ENCODE peak calls at places on chromosome 15, in ten cellular contexts. Q is endothelial cell; I is posterior vena cava; K is H4; N is HFFc6; F is skeletal muscle cell; W is body of pancreas; L is stimulated activated CD4-positive, alpha-beta T cell treated with anti-CD3 and anti-CD28 coated beads, Interleukin-4, amount 100 ng/mL, for 1 hour; B is activated gamma-delta T cell treated with Interleukin-2 at 50 U/mL for 16 hours; P is EL. U is an unnamed sample.

GRCh38 chr15:71093089-71094024 is 21.9 kb upstream of the THSD4 start:
- DNase-seq in N (peak), F (no peak), L (no peak), W (peak), P (peak), K (peak), I (no peak), Q (no peak), B (no peak), U (peak)

GRCh38 chr15:62453979-62454378 is 288.9 kb upstream of the C2CD4B start:
- DNase-seq in L (no peak), W (no peak), F (no peak), Q (no peak), B (no peak), I (no peak), N (peak), K (peak), P (peak), U (peak)

GRCh38 chr15:70936326-70936725 is 43.7 kb downstream of the LRRC49 start:
- DNase-seq in N (no peak), L (no peak), F (no peak), I (no peak), P (no peak), W (no peak), K (no peak), B (no peak), Q (no peak), U (peak)

GRCh38 chr15:61025746-61026256 is 203.3 kb downstream of the RORA start:
- DNase-seq in B (no peak), F (no peak), I (no peak), P (no peak), L (no peak), N (peak), W (no peak), K (no peak), Q (no peak), U (no peak)

GRCh38 chr15:78739996-78740903 is 71.0 kb downstream of the ADAMTS7 start:
- DNase-seq in L (peak), P (peak), B (peak), K (peak), Q (peak), F (no peak), I (peak), N (peak), W (peak), U (peak)

GRCh38 chr15:61228025-61228901 is 839 bp downstream of the RORA start:
- DNase-seq in B (no peak), I (no peak), K (no peak), L (no peak), F (no peak), W (no peak), N (peak), P (peak), Q (peak), U (peak)

GRCh38 chr15:28084547-28084946 is 14.6 kb downstream of the OCA2 start:
- DNase-seq in N (no peak), K (no peak), Q (no peak), L (no peak), W (no peak), P (peak), B (no peak), I (no peak), F (no peak), U (peak)

GRCh38 chr15:38859574-38859973 is 295.0 kb upstream of the RASGRP1 start:
- DNase-seq in Q (no peak), F (no peak), K (no peak), N (no peak), W (no peak), I (no peak), L (no peak), B (no peak), P (no peak), U (no peak)

GRCh38 chr15:92882697-92883642 is 17.2 kb upstream of the CHD2 start:
- DNase-seq in W (peak), K (no peak), F (no peak), Q (peak), L (peak), P (no peak), I (peak), B (peak), N (no peak), U (no peak)

GRCh38 chr15:22933641-22934061 is 46.5 kb downstream of the CYFIP1 start:
- DNase-seq in P (no peak), N (no peak), W (no peak), F (no peak), K (no peak), L (no peak), I (no peak), Q (no peak), B (no peak), U (peak)

GRCh38 chr15:89963301-89964288 is 37.5 kb upstream of the ZNF710 start:
- DNase-seq in Q (no peak), F (no peak), P (no peak), W (no peak), B (no peak), L (no peak), K (no peak), N (no peak), I (peak), U (no peak)

GRCh38 chr15:68055224-68055705 is 1.1 kb downstream of the PIAS1 start:
- DNase-seq in P (peak), B (peak), F (no peak), N (peak), W (peak), I (no peak), K (peak), L (peak), Q (peak), U (peak)

GRCh38 chr15:82572311-82572710 is 32.1 kb upstream of the RPS17 start:
- DNase-seq in L (no peak), K (no peak), I (no peak), F (no peak), N (no peak), Q (no peak), W (no peak), P (no peak), B (no peak), U (no peak)

GRCh38 chr15:96870510-96871039 is 540.1 kb downstream of the NR2F2 start:
- DNase-seq in Q (no peak), I (no peak), B (no peak), P (no peak), K (no peak), L (no peak), W (no peak), N (no peak), F (no peak), U (no peak)

GRCh38 chr15:90552162-90552928 is 22.6 kb downstream of the CRTC3 start:
- DNase-seq in Q (no peak), P (peak), K (no peak), I (no peak), B (no peak), F (peak), L (no peak), N (peak), W (no peak), U (peak)

GRCh38 chr15:41693757-41694156 is 33.6 kb downstream of the MGA start:
- DNase-seq in P (no peak), Q (no peak), N (no peak), K (no peak), B (no peak), W (no peak), F (no peak), I (no peak), L (no peak), U (no peak)

U was measured in iris pigment epithelial cell.